ENCODE peak calls at places on chromosome X, in ten cellular contexts. One of them, this sample, is unnamed.

GRCh38 chrX:102930990-102931756 is 5.9 kb upstream of the RAB40AL start:
- DNase-seq in fibroblast of pulmonary artery: no peak
- DNase-seq in upper lobe of right lung: no peak
- DNase-seq in Panc1: no peak
- DNase-seq in thyroid gland: no peak
- DNase-seq in A549: no peak
- DNase-seq in prostate gland: no peak
- DNase-seq in Caco-2: no peak
- DNase-seq in GM06990: no peak
- DNase-seq in GM12865: no peak
- DNase-seq in this sample: no peak

GRCh38 chrX:2974946-2975345 is 31.4 kb upstream of the ARSH start:
- DNase-seq in fibroblast of pulmonary artery: peak
- DNase-seq in upper lobe of right lung: no peak
- DNase-seq in Panc1: no peak
- DNase-seq in thyroid gland: no peak
- DNase-seq in A549: no peak
- DNase-seq in prostate gland: no peak
- DNase-seq in Caco-2: no peak
- DNase-seq in GM06990: no peak
- DNase-seq in GM12865: no peak
- DNase-seq in this sample: peak

GRCh38 chrX:102959471-102959870 is 22.4 kb downstream of the RAB40AL start:
- DNase-seq in fibroblast of pulmonary artery: peak
- DNase-seq in upper lobe of right lung: no peak
- DNase-seq in Panc1: no peak
- DNase-seq in thyroid gland: no peak
- DNase-seq in A549: no peak
- DNase-seq in prostate gland: no peak
- DNase-seq in Caco-2: no peak
- DNase-seq in GM06990: no peak
- DNase-seq in GM12865: no peak
- DNase-seq in this sample: no peak

GRCh38 chrX:130869239-130869638 is 33.8 kb downstream of the ENOX2 start:
- DNase-seq in fibroblast of pulmonary artery: no peak
- DNase-seq in upper lobe of right lung: no peak
- DNase-seq in Panc1: no peak
- DNase-seq in thyroid gland: no peak
- DNase-seq in A549: no peak
- DNase-seq in prostate gland: no peak
- DNase-seq in Caco-2: no peak
- DNase-seq in GM06990: no peak
- DNase-seq in GM12865: no peak
- DNase-seq in this sample: no peak

GRCh38 chrX:149032449-149032848 is 472.7 kb downstream of the IDS start:
- DNase-seq in fibroblast of pulmonary artery: no peak
- DNase-seq in upper lobe of right lung: no peak
- DNase-seq in Panc1: no peak
- DNase-seq in thyroid gland: no peak
- DNase-seq in A549: no peak
- DNase-seq in prostate gland: no peak
- DNase-seq in Caco-2: no peak
- DNase-seq in GM06990: no peak
- DNase-seq in GM12865: no peak
- DNase-seq in this sample: no peak

GRCh38 chrX:13763489-13763888 is 28.9 kb downstream of the OFD1 start:
- DNase-seq in fibroblast of pulmonary artery: no peak
- DNase-seq in upper lobe of right lung: no peak
- DNase-seq in Panc1: no peak
- DNase-seq in thyroid gland: no peak
- DNase-seq in A549: no peak
- DNase-seq in prostate gland: peak
- DNase-seq in Caco-2: no peak
- DNase-seq in GM06990: no peak
- DNase-seq in GM12865: no peak
- DNase-seq in this sample: no peak

GRCh38 chrX:39766085-39766726 is 331.6 kb downstream of the BCOR start:
- DNase-seq in fibroblast of pulmonary artery: no peak
- DNase-seq in upper lobe of right lung: no peak
- DNase-seq in Panc1: no peak
- DNase-seq in thyroid gland: no peak
- DNase-seq in A549: no peak
- DNase-seq in prostate gland: no peak
- DNase-seq in Caco-2: peak
- DNase-seq in GM06990: no peak
- DNase-seq in GM12865: peak
- DNase-seq in this sample: no peak

GRCh38 chrX:140480765-140481164 is 24.1 kb downstream of the SOX3 start:
- DNase-seq in fibroblast of pulmonary artery: no peak
- DNase-seq in upper lobe of right lung: no peak
- DNase-seq in Panc1: no peak
- DNase-seq in thyroid gland: no peak
- DNase-seq in A549: no peak
- DNase-seq in prostate gland: no peak
- DNase-seq in Caco-2: no peak
- DNase-seq in GM06990: no peak
- DNase-seq in GM12865: no peak
- DNase-seq in this sample: no peak

GRCh38 chrX:34768290-34768689 is 111.2 kb upstream of the TMEM47 start:
- DNase-seq in fibroblast of pulmonary artery: no peak
- DNase-seq in upper lobe of right lung: no peak
- DNase-seq in Panc1: no peak
- DNase-seq in thyroid gland: no peak
- DNase-seq in A549: no peak
- DNase-seq in prostate gland: no peak
- DNase-seq in Caco-2: no peak
- DNase-seq in GM06990: no peak
- DNase-seq in GM12865: no peak
- DNase-seq in this sample: no peak

GRCh38 chrX:68697465-68698125 is 50.1 kb downstream of the STARD8 start:
- DNase-seq in fibroblast of pulmonary artery: no peak
- DNase-seq in upper lobe of right lung: no peak
- DNase-seq in Panc1: no peak
- DNase-seq in thyroid gland: no peak
- DNase-seq in A549: no peak
- DNase-seq in prostate gland: no peak
- DNase-seq in Caco-2: no peak
- DNase-seq in GM06990: no peak
- DNase-seq in GM12865: no peak
- DNase-seq in this sample: no peak

GRCh38 chrX:118197730-118198129 is 81.1 kb upstream of the KLHL13 start:
- DNase-seq in fibroblast of pulmonary artery: no peak
- DNase-seq in upper lobe of right lung: no peak
- DNase-seq in Panc1: no peak
- DNase-seq in thyroid gland: no peak
- DNase-seq in A549: no peak
- DNase-seq in prostate gland: no peak
- DNase-seq in Caco-2: no peak
- DNase-seq in GM06990: no peak
- DNase-seq in GM12865: no peak
- DNase-seq in this sample: no peak

GRCh38 chrX:30220646-30221045 is 5.3 kb downstream of the MAGEB2 start:
- DNase-seq in fibroblast of pulmonary artery: no peak
- DNase-seq in upper lobe of right lung: no peak
- DNase-seq in Panc1: no peak
- DNase-seq in thyroid gland: no peak
- DNase-seq in A549: no peak
- DNase-seq in prostate gland: no peak
- DNase-seq in Caco-2: no peak
- DNase-seq in GM06990: no peak
- DNase-seq in GM12865: no peak
- DNase-seq in this sample: no peak

GRCh38 chrX:110853610-110854009 is 58.0 kb upstream of the CHRDL1 start:
- DNase-seq in fibroblast of pulmonary artery: no peak
- DNase-seq in upper lobe of right lung: no peak
- DNase-seq in Panc1: no peak
- DNase-seq in thyroid gland: peak
- DNase-seq in A549: peak
- DNase-seq in prostate gland: peak
- DNase-seq in Caco-2: peak
- DNase-seq in GM06990: no peak
- DNase-seq in GM12865: peak
- DNase-seq in this sample: peak

GRCh38 chrX:138026211-138026610 is 460.3 kb downstream of the ZIC3 start:
- DNase-seq in fibroblast of pulmonary artery: no peak
- DNase-seq in upper lobe of right lung: no peak
- DNase-seq in Panc1: no peak
- DNase-seq in thyroid gland: no peak
- DNase-seq in A549: peak
- DNase-seq in prostate gland: no peak
- DNase-seq in Caco-2: no peak
- DNase-seq in GM06990: no peak
- DNase-seq in GM12865: peak
- DNase-seq in this sample: no peak

GRCh38 chrX:120794525-120794975 is 81.1 kb downstream of the CT47B1 start:
- DNase-seq in fibroblast of pulmonary artery: peak
- DNase-seq in upper lobe of right lung: no peak
- DNase-seq in Panc1: no peak
- DNase-seq in thyroid gland: no peak
- DNase-seq in A549: no peak
- DNase-seq in prostate gland: no peak
- DNase-seq in Caco-2: no peak
- DNase-seq in GM06990: no peak
- DNase-seq in GM12865: no peak
- DNase-seq in this sample: peak

GRCh38 chrX:108018659-108019381 is 26.0 kb upstream of the VSIG1 start:
- DNase-seq in fibroblast of pulmonary artery: no peak
- DNase-seq in upper lobe of right lung: no peak
- DNase-seq in Panc1: no peak
- DNase-seq in thyroid gland: no peak
- DNase-seq in A549: no peak
- DNase-seq in prostate gland: no peak
- DNase-seq in Caco-2: no peak
- DNase-seq in GM06990: no peak
- DNase-seq in GM12865: peak
- DNase-seq in this sample: no peak

GRCh38 chrX:97531824-97532223 is 648.1 kb downstream of the RPA4 start:
- DNase-seq in fibroblast of pulmonary artery: no peak
- DNase-seq in upper lobe of right lung: no peak
- DNase-seq in Panc1: no peak
- DNase-seq in thyroid gland: no peak
- DNase-seq in A549: no peak
- DNase-seq in prostate gland: no peak
- DNase-seq in Caco-2: no peak
- DNase-seq in GM06990: no peak
- DNase-seq in GM12865: no peak
- DNase-seq in this sample: no peak

GRCh38 chrX:105375816-105376215 is 155.3 kb upstream of the TEX13A start:
- DNase-seq in fibroblast of pulmonary artery: peak
- DNase-seq in upper lobe of right lung: no peak
- DNase-seq in Panc1: no peak
- DNase-seq in thyroid gland: no peak
- DNase-seq in A549: no peak
- DNase-seq in prostate gland: peak
- DNase-seq in Caco-2: no peak
- DNase-seq in GM06990: no peak
- DNase-seq in GM12865: no peak
- DNase-seq in this sample: peak

GRCh38 chrX:45842207-45842900 is 641.7 kb upstream of the DIPK2B start:
- DNase-seq in fibroblast of pulmonary artery: no peak
- DNase-seq in upper lobe of right lung: no peak
- DNase-seq in Panc1: no peak
- DNase-seq in thyroid gland: no peak
- DNase-seq in A549: no peak
- DNase-seq in prostate gland: no peak
- DNase-seq in Caco-2: no peak
- DNase-seq in GM06990: no peak
- DNase-seq in GM12865: no peak
- DNase-seq in this sample: no peak
- TF ChIP-seq CTCF in fibroblast of pulmonary artery: no peak
- TF ChIP-seq CTCF in upper lobe of right lung: no peak
- TF ChIP-seq CTCF in Panc1: no peak
- TF ChIP-seq CTCF in thyroid gland: no peak
- TF ChIP-seq CTCF in A549: no peak
- TF ChIP-seq CTCF in prostate gland: no peak
- TF ChIP-seq CTCF in Caco-2: no peak
- TF ChIP-seq CTCF in GM06990: no peak
- TF ChIP-seq CTCF in GM12865: no peak
- TF ChIP-seq CTCF in this sample: no peak

GRCh38 chrX:101219116-101219839 is at the start of gene DRP2:
- DNase-seq in fibroblast of pulmonary artery: peak
- DNase-seq in upper lobe of right lung: no peak
- DNase-seq in Panc1: no peak
- DNase-seq in thyroid gland: no peak
- DNase-seq in A549: peak
- DNase-seq in prostate gland: no peak
- DNase-seq in Caco-2: no peak
- DNase-seq in GM06990: no peak
- DNase-seq in GM12865: no peak
- DNase-seq in this sample: no peak
- H3K4me3 ChIP-seq in fibroblast of pulmonary artery: peak
- H3K4me3 ChIP-seq in upper lobe of right lung: no peak
- H3K4me3 ChIP-seq in Panc1: no peak
- H3K4me3 ChIP-seq in thyroid gland: no peak
- H3K4me3 ChIP-seq in A549: no peak
- H3K4me3 ChIP-seq in prostate gland: no peak
- H3K4me3 ChIP-seq in Caco-2: no peak
- H3K4me3 ChIP-seq in GM06990: no peak
- H3K4me3 ChIP-seq in GM12865: no peak
- H3K4me3 ChIP-seq in this sample: no peak

DNA sequence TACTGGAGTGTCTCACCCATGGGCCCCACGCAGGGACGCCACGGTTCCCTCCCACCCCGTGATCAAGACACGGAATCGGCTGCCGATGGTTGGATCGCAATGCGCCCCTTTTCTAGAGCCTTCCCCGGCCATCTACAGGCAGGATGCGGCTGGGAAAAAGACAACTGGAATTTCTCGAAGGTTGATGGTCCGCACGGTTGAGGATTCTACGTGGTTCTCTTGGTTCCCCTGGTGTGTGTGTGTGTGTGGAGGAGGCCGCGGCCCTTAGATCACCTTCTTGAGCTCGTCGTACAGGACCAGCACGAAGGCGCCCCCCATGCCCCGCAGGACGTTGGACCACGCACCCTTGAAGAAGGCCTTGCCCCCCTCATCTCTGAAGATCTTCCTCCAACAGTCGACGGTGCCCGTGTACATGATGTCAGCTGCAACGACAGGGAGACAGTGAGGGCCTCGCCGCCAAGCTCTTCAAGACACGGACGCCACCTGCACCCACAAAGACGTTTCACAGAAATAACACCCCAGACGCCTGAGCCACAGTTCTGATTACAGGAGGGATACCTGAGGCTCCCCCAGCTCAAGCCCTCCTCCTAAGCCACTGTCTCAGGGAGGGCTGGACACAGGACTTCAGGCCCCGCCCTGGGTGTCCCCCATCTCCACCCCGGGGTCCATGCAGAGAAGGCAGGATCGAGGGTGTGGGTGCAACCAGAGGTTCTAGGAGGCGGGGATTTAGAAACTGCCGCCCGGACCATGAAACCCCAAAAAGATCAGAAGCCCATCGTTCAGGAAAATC is 5.4 kb downstream of the SLC25A6 start:
- DNase-seq in fibroblast of pulmonary artery: no peak
- DNase-seq in upper lobe of right lung: peak
- DNase-seq in Panc1: no peak
- DNase-seq in thyroid gland: no peak
- DNase-seq in A549: no peak
- DNase-seq in prostate gland: no peak
- DNase-seq in Caco-2: no peak
- DNase-seq in GM06990: no peak
- DNase-seq in GM12865: no peak
- DNase-seq in this sample: no peak
- TF ChIP-seq CTCF in fibroblast of pulmonary artery: no peak
- TF ChIP-seq CTCF in upper lobe of right lung: no peak
- TF ChIP-seq CTCF in Panc1: no peak
- TF ChIP-seq CTCF in thyroid gland: no peak
- TF ChIP-seq CTCF in A549: no peak
- TF ChIP-seq CTCF in prostate gland: no peak
- TF ChIP-seq CTCF in Caco-2: no peak
- TF ChIP-seq CTCF in GM06990: no peak
- TF ChIP-seq CTCF in GM12865: no peak
- TF ChIP-seq CTCF in this sample: no peak

GRCh38 chrX:11665144-11666040 is at the start of gene ARHGAP6:
- DNase-seq in fibroblast of pulmonary artery: peak
- DNase-seq in upper lobe of right lung: peak
- DNase-seq in Panc1: no peak
- DNase-seq in thyroid gland: peak
- DNase-seq in A549: no peak
- DNase-seq in prostate gland: no peak
- DNase-seq in Caco-2: no peak
- DNase-seq in GM06990: peak
- DNase-seq in GM12865: peak
- DNase-seq in this sample: peak
- H3K4me3 ChIP-seq in fibroblast of pulmonary artery: peak
- H3K4me3 ChIP-seq in upper lobe of right lung: peak
- H3K4me3 ChIP-seq in Panc1: peak
- H3K4me3 ChIP-seq in thyroid gland: no peak
- H3K4me3 ChIP-seq in A549: peak
- H3K4me3 ChIP-seq in prostate gland: peak
- H3K4me3 ChIP-seq in Caco-2: peak
- H3K4me3 ChIP-seq in GM06990: peak
- H3K4me3 ChIP-seq in GM12865: peak
- H3K4me3 ChIP-seq in this sample: peak